ENCODE peak calls at places on chromosomes 3 and 15, in four cellular contexts. One of them, this sample, is unnamed.

GRCh38 chr3:186534113-186534669 is 10.0 kb downstream of the CRYGS start:
- DNase-seq in brain microvascular endothelial cell: no peak
- DNase-seq in heart right ventricle: no peak
- DNase-seq in A549: no peak
- DNase-seq in this sample: no peak

GRCh38 chr3:129769616-129770015 is 123.9 kb downstream of the TMCC1 start:
- DNase-seq in brain microvascular endothelial cell: no peak
- DNase-seq in heart right ventricle: no peak
- DNase-seq in A549: no peak
- DNase-seq in this sample: no peak

GRCh38 chr15:65979316-65979715 is 110.0 kb downstream of the RAB11A start:
- DNase-seq in brain microvascular endothelial cell: peak
- DNase-seq in heart right ventricle: no peak
- DNase-seq in A549: no peak
- DNase-seq in this sample: no peak

GRCh38 chr3:60080648-60081047 is 1030.8 kb upstream of the CFAP20DC start:
- DNase-seq in brain microvascular endothelial cell: no peak
- DNase-seq in heart right ventricle: no peak
- DNase-seq in A549: no peak
- DNase-seq in this sample: no peak

GRCh38 chr15:82020588-82020987 is 25.2 kb downstream of the MEX3B start:
- DNase-seq in brain microvascular endothelial cell: no peak
- DNase-seq in heart right ventricle: no peak
- DNase-seq in A549: no peak
- DNase-seq in this sample: no peak

GRCh38 chr3:124597979-124598378 is 132.3 kb upstream of the UMPS start:
- DNase-seq in brain microvascular endothelial cell: no peak
- DNase-seq in heart right ventricle: no peak
- DNase-seq in A549: no peak
- DNase-seq in this sample: no peak

GRCh38 chr15:23441204-23441603 is 5.8 kb downstream of the GOLGA6L2 start:
- DNase-seq in brain microvascular endothelial cell: no peak
- DNase-seq in heart right ventricle: no peak
- DNase-seq in A549: no peak
- DNase-seq in this sample: no peak

GRCh38 chr15:26171266-26171665 is 308.1 kb upstream of the ATP10A start:
- DNase-seq in brain microvascular endothelial cell: no peak
- DNase-seq in heart right ventricle: no peak
- DNase-seq in A549: no peak
- DNase-seq in this sample: no peak

GRCh38 chr3:35486295-35486694 is 153.0 kb upstream of the ARPP21 start:
- DNase-seq in brain microvascular endothelial cell: no peak
- DNase-seq in heart right ventricle: no peak
- DNase-seq in A549: no peak
- DNase-seq in this sample: no peak

GRCh38 chr15:45583731-45584639 is 3.2 kb upstream of the BLOC1S6 start:
- DNase-seq in brain microvascular endothelial cell: no peak
- DNase-seq in heart right ventricle: no peak
- DNase-seq in A549: no peak
- DNase-seq in this sample: peak

GRCh38 chr15:27897481-27897880 is 201.6 kb downstream of the OCA2 start:
- DNase-seq in brain microvascular endothelial cell: no peak
- DNase-seq in heart right ventricle: no peak
- DNase-seq in A549: no peak
- DNase-seq in this sample: no peak
- TF ChIP-seq CTCF in brain microvascular endothelial cell: no peak
- TF ChIP-seq CTCF in heart right ventricle: no peak
- TF ChIP-seq CTCF in A549: no peak
- TF ChIP-seq CTCF in this sample: no peak

GRCh38 chr15:38010390-38010789 is 76.0 kb downstream of the TMCO5A start:
- DNase-seq in brain microvascular endothelial cell: no peak
- DNase-seq in heart right ventricle: no peak
- DNase-seq in A549: no peak
- DNase-seq in this sample: no peak
- TF ChIP-seq CTCF in brain microvascular endothelial cell: peak
- TF ChIP-seq CTCF in heart right ventricle: no peak
- TF ChIP-seq CTCF in A549: no peak
- TF ChIP-seq CTCF in this sample: no peak

DNA sequence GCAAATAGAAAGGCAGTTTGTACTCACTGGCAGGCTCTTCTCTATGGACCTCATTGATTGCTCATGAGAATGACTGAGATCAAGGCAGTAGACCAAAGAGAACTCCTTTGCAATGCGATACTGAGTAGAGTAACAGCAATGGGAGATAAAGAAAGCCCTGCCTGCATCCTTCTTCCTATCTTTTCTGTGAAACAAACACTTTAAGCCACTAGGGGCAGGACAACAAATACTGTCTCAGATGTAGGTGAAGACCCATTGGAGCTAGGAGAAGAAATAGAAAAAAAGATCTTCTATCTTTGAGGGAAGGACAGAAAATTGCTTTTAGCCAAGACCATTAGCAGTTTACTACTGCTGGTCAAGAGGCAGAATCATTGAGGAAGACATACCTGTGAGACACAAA is 117.6 kb upstream of the IGSF10 start:
- DNase-seq in brain microvascular endothelial cell: no peak
- DNase-seq in heart right ventricle: no peak
- DNase-seq in A549: no peak
- DNase-seq in this sample: no peak
- TF ChIP-seq CTCF in brain microvascular endothelial cell: no peak
- TF ChIP-seq CTCF in heart right ventricle: no peak
- TF ChIP-seq CTCF in A549: no peak
- TF ChIP-seq CTCF in this sample: no peak

GRCh38 chr15:31442203-31443090 is 115.8 kb downstream of the KLF13 start:
- DNase-seq in brain microvascular endothelial cell: peak
- DNase-seq in heart right ventricle: peak
- DNase-seq in A549: peak
- DNase-seq in this sample: no peak
- TF ChIP-seq CTCF in brain microvascular endothelial cell: peak
- TF ChIP-seq CTCF in heart right ventricle: peak
- TF ChIP-seq CTCF in A549: peak
- TF ChIP-seq CTCF in this sample: peak